ENCODE peak calls at places on chromosome 14, in four cellular contexts. K is GM03348, U is T-cell, E is pancreas. L is an unnamed sample.

GRCh38 chr14:24437736-24438067 is 4.9 kb downstream of the SDR39U1 start:
- DNase-seq in U (no peak), K (no peak), E (no peak), L (no peak)

GRCh38 chr14:39731912-39732311 is 299.7 kb upstream of the FBXO33 start:
- DNase-seq in K (no peak), U (no peak), E (no peak), L (no peak)

GRCh38 chr14:60222820-60223219 is 26.2 kb upstream of the PPM1A start:
- DNase-seq in E (peak), K (no peak), U (no peak), L (peak)

GRCh38 chr14:94690486-94690885 is 78.3 kb downstream of the SERPINA3 start:
- DNase-seq in U (no peak), E (no peak), K (no peak), L (no peak)

GRCh38 chr14:37246427-37246829 is 48.7 kb downstream of the MIPOL1 start:
- DNase-seq in K (peak), U (no peak), E (no peak), L (peak)

GRCh38 chr14:64645220-64645891 is 58.9 kb upstream of the PLEKHG3 start:
- DNase-seq in E (no peak), K (peak), U (no peak), L (peak)

GRCh38 chr14:101251812-101252442 is 309.4 kb upstream of the DIO3 start:
- DNase-seq in K (no peak), U (no peak), E (no peak), L (no peak)

GRCh38 chr14:39762576-39763401 is 330.6 kb upstream of the FBXO33 start:
- DNase-seq in E (no peak), K (no peak), U (no peak), L (no peak)

GRCh38 chr14:94458096-94458495 is 5.5 kb upstream of the SERPINA11 start:
- DNase-seq in U (no peak), E (no peak), K (no peak), L (no peak)

GRCh38 chr14:102314242-102315011 is 5.1 kb upstream of the ZNF839 start:
- DNase-seq in U (peak), E (peak), K (peak), L (peak)

GRCh38 chr14:54483073-54483745 is 5.6 kb downstream of the GMFB start:
- DNase-seq in E (no peak), U (no peak), K (no peak), L (no peak)

GRCh38 chr14:99821519-99822165 is 28.4 kb downstream of the EML1 start:
- DNase-seq in E (no peak), K (peak), U (no peak), L (peak)

GRCh38 chr14:100536141-100536540 is 51.1 kb downstream of the BEGAIN start:
- DNase-seq in E (peak), K (no peak), U (no peak), L (no peak)

GRCh38 chr14:52253503-52253902 is 14.0 kb upstream of the PTGDR start:
- DNase-seq in U (no peak), E (no peak), K (no peak), L (peak)

GRCh38 chr14:53646925-53647324 is 309.7 kb downstream of the BMP4 start:
- DNase-seq in K (no peak), E (no peak), U (no peak), L (no peak)

GRCh38 chr14:83441801-83442200 is 1908.1 kb upstream of the SEL1L start:
- DNase-seq in U (no peak), E (no peak), K (no peak), L (no peak)

GRCh38 chr14:37573355-37573754 is 21.7 kb downstream of the FOXA1 start:
- DNase-seq in K (no peak), U (no peak), E (no peak), L (no peak)

GRCh38 chr14:79136437-79137430 is 966.6 kb downstream of the NRXN3 start:
- DNase-seq in U (no peak), E (no peak), K (no peak), L (peak)

GRCh38 chr14:58731465-58732330 is 93.9 kb downstream of the DACT1 start:
- DNase-seq in E (no peak), K (peak), U (no peak), L (peak)

GRCh38 chr14:76883437-76883836 is 57.2 kb downstream of the LRRC74A start:
- DNase-seq in K (no peak), U (no peak), E (no peak), L (no peak)

GRCh38 chr14:50061664-50062437 is 54.5 kb downstream of the VCPKMT start:
- DNase-seq in U (peak), K (no peak), E (no peak), L (peak)

GRCh38 chr14:78170203-78170602 is at the start of gene NRXN3:
- DNase-seq in K (no peak), E (no peak), U (no peak), L (peak)

GRCh38 chr14:60179296-60179924 is 14.2 kb upstream of the DHRS7 start:
- DNase-seq in K (peak), E (no peak), U (no peak), L (peak)